ENCODE peak calls at places on chromosomes 13 and 19, in seven cellular contexts. S is hypothalamus; C is NCI-H1092; U is RPMI7951; O is non-pigmented ciliary epithelial cell; B is effector CD4-positive, alpha-beta T cell; L is stimulated activated naive B cell treated with anti-CD40 and anti-IgM and Interleukin-4, amounts not matched to agents 10 μg/mL and 1 μg/mL and 100 μg/mL, for 72 hours. K is an unnamed sample.

GRCh38 chr19:1206733-1207301 is 1.2 kb downstream of the STK11 start:
- DNase-seq in S (no peak), C (no peak), U (no peak), O (no peak), B (peak), L (no peak), K (peak)

GRCh38 chr19:27974082-27974513 is 1238.9 kb downstream of the UQCRFS1 start:
- DNase-seq in S (peak), C (peak), U (peak), O (no peak), B (no peak), L (no peak), K (peak)

GRCh38 chr19:5968431-5969373 is 9.2 kb downstream of the RANBP3 start:
- DNase-seq in S (no peak), C (no peak), U (no peak), O (no peak), B (no peak), L (no peak), K (no peak)

GRCh38 chr13:23652909-23653726 is 82.9 kb downstream of the TNFRSF19 start:
- DNase-seq in S (no peak), C (no peak), U (no peak), O (no peak), B (no peak), L (no peak), K (no peak)

GRCh38 chr13:26300140-26300539 is 46.2 kb downstream of the CDK8 start:
- DNase-seq in S (no peak), C (no peak), U (peak), O (peak), B (no peak), L (no peak), K (peak)

GRCh38 chr19:46350029-46350757 is 3.3 kb downstream of the PPP5C start:
- DNase-seq in S (no peak), C (no peak), U (no peak), O (no peak), B (no peak), L (no peak), K (no peak)

GRCh38 chr19:50287331-50287730 is 41.8 kb downstream of the KCNC3 start:
- DNase-seq in S (no peak), C (no peak), U (no peak), O (no peak), B (no peak), L (no peak), K (no peak)

GRCh38 chr13:97344250-97345175 is 89.5 kb upstream of the RAP2A start:
- DNase-seq in S (peak), C (peak), U (peak), O (no peak), B (peak), L (no peak), K (peak)

GRCh38 chr13:39505151-39505550 is 97.8 kb downstream of the LHFPL6 start:
- DNase-seq in S (no peak), C (no peak), U (no peak), O (no peak), B (no peak), L (no peak), K (no peak)

GRCh38 chr13:48201044-48201443 is 32.0 kb upstream of the ITM2B start:
- DNase-seq in S (no peak), C (no peak), U (no peak), O (no peak), B (no peak), L (no peak), K (no peak)

GRCh38 chr13:98528663-98529064 is 48.2 kb downstream of the STK24 start:
- DNase-seq in S (no peak), C (no peak), U (no peak), O (no peak), B (no peak), L (no peak), K (no peak)

GRCh38 chr19:15300533-15301194 is 31.7 kb downstream of the BRD4 start:
- DNase-seq in S (no peak), C (no peak), U (peak), O (no peak), B (no peak), L (no peak), K (peak)

GRCh38 chr13:50909605-50910482 is at the start of gene RNASEH2B:
- DNase-seq in S (peak), C (peak), U (peak), O (no peak), B (peak), L (peak), K (peak)

GRCh38 chr13:40506592-40507446 is 159.6 kb downstream of the FOXO1 start:
- DNase-seq in S (no peak), C (no peak), U (no peak), O (no peak), B (no peak), L (no peak), K (no peak)

GRCh38 chr13:47798906-47799305 is 202.2 kb downstream of the SUCLA2 start:
- DNase-seq in S (no peak), C (no peak), U (no peak), O (no peak), B (no peak), L (no peak), K (peak)

GRCh38 chr19:23415561-23416191 is 20.4 kb upstream of the ZNF91 start:
- DNase-seq in S (no peak), C (no peak), U (peak), O (no peak), B (no peak), L (no peak), K (peak)

GRCh38 chr13:41614671-41615519 is 157.5 kb downstream of the RGCC start:
- DNase-seq in S (no peak), C (no peak), U (peak), O (no peak), B (no peak), L (no peak), K (peak)

GRCh38 chr13:81929988-81930387 is 1589.1 kb upstream of the SPRY2 start:
- DNase-seq in S (no peak), C (peak), U (no peak), O (no peak), B (no peak), L (no peak), K (peak)

GRCh38 chr19:33700408-33700757 is 78.6 kb downstream of the CHST8 start:
- DNase-seq in S (no peak), C (no peak), U (no peak), O (no peak), B (no peak), L (no peak), K (no peak)

GRCh38 chr13:83677985-83678384 is 204.3 kb downstream of the SLITRK1 start:
- DNase-seq in S (no peak), C (no peak), U (no peak), O (no peak), B (no peak), L (no peak), K (no peak)

GRCh38 chr13:106520205-106521004 is 15.1 kb downstream of the EFNB2 start:
- DNase-seq in S (no peak), C (no peak), U (no peak), O (no peak), B (no peak), L (no peak), K (peak)

GRCh38 chr13:99061411-99061810 is 83.5 kb upstream of the DOCK9 start:
- DNase-seq in S (no peak), C (no peak), U (no peak), O (no peak), B (no peak), L (no peak), K (no peak)

GRCh38 chr19:661427-662196 is 1.4 kb downstream of the RNF126 start:
- DNase-seq in S (no peak), C (no peak), U (no peak), O (no peak), B (peak), L (peak), K (peak)

GRCh38 chr13:45224181-45224580 is 23.3 kb upstream of the KCTD4 start:
- DNase-seq in S (no peak), C (no peak), U (peak), O (no peak), B (no peak), L (no peak), K (peak)

GRCh38 chr13:76656496-76656895 is 229.7 kb downstream of the KCTD12 start:
- DNase-seq in S (no peak), C (no peak), U (no peak), O (no peak), B (no peak), L (no peak), K (no peak)

GRCh38 chr13:24076124-24076523 is 84.4 kb upstream of the SPATA13 start:
- DNase-seq in S (no peak), C (no peak), U (no peak), O (no peak), B (no peak), L (no peak), K (no peak)

GRCh38 chr13:93169980-93170379 is 56.6 kb upstream of the GPC6 start:
- DNase-seq in S (no peak), C (no peak), U (peak), O (peak), B (no peak), L (no peak), K (peak)

GRCh38 chr19:23461120-23461519 is 65.8 kb upstream of the ZNF91 start:
- DNase-seq in S (no peak), C (no peak), U (no peak), O (no peak), B (no peak), L (no peak), K (no peak)

GRCh38 chr19:50478901-50479715 is 2.5 kb upstream of the GARIN5A start:
- DNase-seq in S (no peak), C (no peak), U (peak), O (no peak), B (no peak), L (no peak), K (peak)

GRCh38 chr13:27171244-27171829 is at the start of gene USP12:
- DNase-seq in S (peak), C (peak), U (no peak), O (no peak), B (no peak), L (peak), K (peak)

GRCh38 chr19:38861368-38861767 is 11.6 kb upstream of the HNRNPL start:
- DNase-seq in S (no peak), C (no peak), U (no peak), O (no peak), B (no peak), L (no peak), K (no peak)

GRCh38 chr19:38592940-38593339 is 24.8 kb downstream of the MAP4K1 start:
- DNase-seq in S (no peak), C (no peak), U (no peak), O (no peak), B (no peak), L (no peak), K (no peak)

GRCh38 chr13:114107686-114108081 is 24.7 kb downstream of the RASA3 start:
- DNase-seq in S (no peak), C (peak), U (no peak), O (no peak), B (no peak), L (no peak), K (peak)

GRCh38 chr13:97308735-97309429 is 86.7 kb downstream of the MBNL2 start:
- DNase-seq in S (no peak), C (no peak), U (peak), O (no peak), B (no peak), L (no peak), K (peak)

GRCh38 chr19:49231804-49232203 is 74.2 kb downstream of the TRPM4 start:
- DNase-seq in S (no peak), C (no peak), U (no peak), O (no peak), B (no peak), L (peak), K (no peak)

GRCh38 chr19:33622505-33622808 is 704 bp downstream of the CHST8 start:
- DNase-seq in S (no peak), C (no peak), U (no peak), O (no peak), B (no peak), L (no peak), K (no peak)

GRCh38 chr19:11256189-11256588 is 6.1 kb downstream of the DOCK6 start:
- DNase-seq in S (no peak), C (no peak), U (peak), O (no peak), B (no peak), L (no peak), K (no peak)

K was measured in ELR.